ENCODE peak calls at places on chromosome 4, in nine cellular contexts. K is PC-3; I is heart right ventricle; G is CD8-positive, alpha-beta T cell; F is pancreas; O is aorta; P is transverse colon; Y is lung; L is GM23338. U is an unnamed sample.

GRCh38 chr4:153757407-153757806 is 2.4 kb downstream of the RNF175 start:
- DNase-seq in O (no peak), Y (no peak), I (no peak), L (peak; percentile 37), F (no peak), G (no peak), P (no peak), K (peak; percentile 30), U (no peak)

GRCh38 chr4:38131371-38132139 is 171.4 kb downstream of the PTTG2 start:
- DNase-seq in K (no peak), I (no peak), Y (no peak), F (peak; percentile 32), L (peak; percentile 80), P (peak; percentile 23), G (peak; percentile 77), O (no peak), U (peak; percentile 29)

GRCh38 chr4:128288689-128289106 is 1.1 kb upstream of the PGRMC2 start:
- DNase-seq in K (peak; percentile 26), G (peak; percentile 69), P (peak; percentile 30), L (peak; percentile 64), O (no peak), Y (no peak), F (no peak), I (no peak), U (peak; percentile 39)

GRCh38 chr4:186840222-186840701 is 116.6 kb upstream of the FAT1 start:
- DNase-seq in G (no peak), I (peak; percentile 17), O (no peak), K (no peak), P (peak; percentile 30), F (peak; percentile 4), L (no peak), Y (no peak), U (no peak)

GRCh38 chr4:89416968-89417367 is 109.4 kb upstream of the GPRIN3 start:
- DNase-seq in G (no peak), F (no peak), P (no peak), O (no peak), I (no peak), K (peak; percentile 27), L (no peak), Y (no peak), U (no peak)

GRCh38 chr4:144734522-144734921 is 88.6 kb downstream of the HHIP start:
- DNase-seq in I (no peak), G (no peak), F (no peak), O (no peak), K (peak; percentile 57), L (peak; percentile 33), Y (no peak), P (no peak), U (no peak)

GRCh38 chr4:170651786-170652185 is 562.0 kb upstream of the AADAT start:
- DNase-seq in P (no peak), F (no peak), L (no peak), O (no peak), Y (no peak), G (no peak), K (peak; percentile 53), I (no peak), U (no peak)

GRCh38 chr4:38663021-38663800 is 788 bp upstream of the KLF3 start:
- DNase-seq in F (no peak), G (no peak), P (no peak), Y (no peak), K (no peak), L (peak; percentile 72), I (no peak), O (no peak), U (no peak)

GRCh38 chr4:38078590-38079381 is 118.6 kb downstream of the PTTG2 start:
- DNase-seq in Y (no peak), F (no peak), L (no peak), O (no peak), P (peak; percentile 63), G (no peak), I (no peak), K (peak; percentile 59), U (no peak)

GRCh38 chr4:110211007-110211769 is 12.8 kb upstream of the ELOVL6 start:
- DNase-seq in I (no peak), K (peak; percentile 51), L (peak; percentile 70), O (no peak), P (peak; percentile 25), G (peak; percentile 51), F (no peak), Y (no peak), U (peak; percentile 51)

GRCh38 chr4:1210971-1211370 is 38.0 kb downstream of the CTBP1 start:
- DNase-seq in P (peak; percentile 10), I (peak; percentile 18), G (peak; percentile 15), O (peak; percentile 75), K (no peak), L (no peak), Y (no peak), F (peak; percentile 26), U (no peak)

DNA sequence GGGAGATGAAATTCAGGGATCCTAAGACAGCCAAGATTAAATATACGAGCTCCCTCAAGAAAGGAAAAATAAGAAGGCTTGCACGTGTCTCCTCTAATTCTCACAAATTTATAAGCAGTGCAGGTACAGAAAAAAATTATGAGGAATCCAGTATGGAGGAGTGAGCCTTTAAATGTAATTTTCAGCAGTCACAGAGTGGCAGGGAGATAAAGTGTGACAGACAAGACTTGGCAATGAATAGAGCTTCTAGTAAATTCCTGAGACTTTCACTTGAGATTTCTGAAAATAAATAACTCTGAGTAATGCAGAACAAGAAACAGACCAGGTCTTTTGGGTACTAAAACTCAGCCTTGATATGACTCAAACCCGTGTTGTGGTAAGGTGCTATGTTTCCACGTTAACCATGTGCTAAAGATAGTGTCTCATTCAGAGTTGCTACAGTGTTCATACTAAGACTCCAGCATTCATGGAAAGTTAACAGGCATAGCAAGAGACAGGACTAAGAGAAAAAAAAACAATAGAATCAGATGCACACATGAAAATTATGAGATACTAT is 119.8 kb downstream of the SPOCK3 start:
- DNase-seq in O (no peak), G (no peak), L (no peak), I (no peak), Y (no peak), K (no peak), P (no peak), F (no peak), U (no peak)
- H3K27ac ChIP-seq in O (no peak overlapping the region), G (no peak overlapping the region), L (no peak overlapping the region), I (no peak overlapping the region), Y (no peak overlapping the region), K (no peak overlapping the region), P (no peak overlapping the region), F (no peak overlapping the region), U (no peak overlapping the region)

GRCh38 chr4:76562161-76562560 is 127.1 kb downstream of the SHROOM3 start:
- DNase-seq in P (no peak), I (no peak), G (no peak), Y (no peak), F (no peak), O (no peak), K (peak; percentile 69), L (no peak), U (no peak)

GRCh38 chr4:76562851-76563803 is 128.1 kb downstream of the SHROOM3 start:
- DNase-seq in O (no peak), L (no peak), G (no peak), F (no peak), P (no peak), I (no peak), Y (no peak), K (peak; percentile 76), U (no peak)

GRCh38 chr4:76559236-76560071 is 124.4 kb downstream of the SHROOM3 start:
- DNase-seq in I (no peak), P (no peak), G (no peak), F (no peak), K (no peak), O (no peak), Y (no peak), L (peak; percentile 42), U (no peak)

GRCh38 chr4:76554630-76555029 is 119.6 kb downstream of the SHROOM3 start:
- DNase-seq in Y (no peak), G (no peak), F (no peak), I (no peak), O (no peak), P (no peak), L (no peak), K (no peak), U (no peak)

DNA sequence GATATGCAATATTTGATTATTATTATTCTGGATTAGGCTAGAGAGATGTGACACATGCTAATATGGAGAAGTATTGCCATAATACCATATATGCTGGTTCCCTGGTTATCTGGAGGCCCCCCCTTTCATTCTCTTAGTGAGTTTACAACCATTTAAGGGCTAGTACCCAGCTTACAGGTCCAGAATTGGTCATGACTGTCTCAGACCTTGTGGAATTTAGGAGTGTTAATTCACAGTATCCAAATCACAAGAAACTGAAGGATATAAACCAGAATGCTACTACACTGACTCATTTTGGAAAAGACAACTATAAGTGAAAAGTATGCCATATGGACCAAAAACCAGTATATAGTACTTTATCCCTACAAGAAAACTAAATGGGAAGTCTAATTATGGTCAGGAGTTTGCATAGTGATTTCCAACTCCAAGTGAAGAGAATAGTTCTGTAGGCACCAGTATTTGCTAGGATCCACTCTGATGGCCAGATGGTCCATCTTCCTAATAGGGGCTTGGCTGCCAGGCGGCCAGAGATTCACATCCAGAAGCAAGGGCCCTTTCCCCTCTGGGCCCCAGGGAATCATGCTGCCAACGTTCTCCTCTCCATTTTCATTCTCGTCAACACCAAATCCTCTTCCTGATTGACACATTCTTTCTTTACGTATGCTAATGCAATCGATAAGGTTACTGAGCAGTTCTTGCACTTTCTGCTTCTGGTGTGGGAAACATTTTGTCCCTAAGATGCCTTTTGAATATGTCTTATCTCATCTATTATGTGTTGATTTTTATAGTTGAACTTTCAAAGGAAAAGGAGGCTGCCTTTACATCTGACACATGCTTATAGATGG is 123.6 kb downstream of the SHROOM3 start:
- DNase-seq in I (no peak), L (peak; percentile 75), O (no peak), F (no peak), G (no peak), K (no peak), Y (no peak), P (no peak), U (no peak)
- H3K27ac ChIP-seq in I (no peak overlapping the region), L (peak overlapping the region; percentile 17), O (no peak overlapping the region), F (no peak overlapping the region), G (no peak overlapping the region), K (no peak overlapping the region), Y (no peak overlapping the region), P (no peak overlapping the region), U (no peak overlapping the region)

DNA sequence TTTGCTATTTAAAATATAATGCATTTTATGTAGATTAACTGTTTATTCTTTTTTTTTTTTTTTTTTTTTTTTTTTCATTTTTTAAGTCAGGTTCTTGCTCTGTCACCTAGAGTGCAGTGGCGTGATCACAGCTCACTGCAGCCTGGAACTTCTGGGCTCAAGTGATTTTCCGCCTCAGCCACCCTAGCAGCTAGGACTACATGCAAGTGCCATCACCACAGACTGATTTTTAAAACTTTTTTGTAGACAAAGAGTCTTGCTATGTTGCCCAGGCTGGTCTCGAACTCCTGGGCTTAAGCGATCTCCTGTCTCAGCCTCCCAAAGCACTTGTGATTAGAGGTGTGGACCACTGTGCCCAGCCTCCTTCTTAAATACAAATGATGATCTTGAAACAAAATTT is 159.9 kb downstream of the CAMK2D start:
- DNase-seq in I (no peak), P (no peak), L (no peak), O (no peak), F (no peak), Y (no peak), K (no peak), G (no peak), U (no peak)
- H3K27ac ChIP-seq in I (no peak overlapping the region), P (no peak overlapping the region), L (no peak overlapping the region), O (no peak overlapping the region), F (no peak overlapping the region), Y (no peak overlapping the region), K (no peak overlapping the region), G (no peak overlapping the region), U (no peak overlapping the region)

DNA sequence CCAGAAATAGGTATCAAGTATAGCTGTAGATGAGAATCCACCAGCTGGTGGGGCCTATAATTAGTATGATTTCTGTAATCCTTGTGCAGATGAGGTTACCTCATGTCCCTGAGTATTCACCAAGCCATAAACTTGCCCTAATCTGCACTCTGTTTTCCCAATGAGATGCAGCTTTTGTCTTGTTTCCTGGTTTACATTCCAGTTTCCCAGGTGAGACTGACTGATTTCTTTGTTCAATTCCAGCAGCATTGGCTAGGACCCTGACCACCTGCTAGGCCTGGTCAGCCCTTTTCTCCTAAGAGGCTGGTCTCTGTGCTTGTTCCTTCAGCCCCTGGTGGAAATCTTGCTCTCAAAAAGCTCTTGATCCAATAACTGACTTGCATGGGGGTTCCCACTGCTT is 44.6 kb downstream of the GABRB1 start:
- DNase-seq in I (no peak), Y (no peak), P (no peak), K (no peak), F (no peak), O (no peak), G (no peak), L (peak; percentile 34), U (no peak)
- H3K27ac ChIP-seq in I (no peak overlapping the region), Y (no peak overlapping the region), P (no peak overlapping the region), K (no peak overlapping the region), F (no peak overlapping the region), O (no peak overlapping the region), G (no peak overlapping the region), L (no peak overlapping the region), U (no peak overlapping the region)